ENCODE peak calls at places on chromosomes 4 and X, in four cellular contexts. E is lower leg skin, H is endothelial cell of umbilical vein, A is AG10803. O is an unnamed sample.

GRCh38 chr4:104751468-104751867 is 256.8 kb upstream of the CXXC4 start:
- DNase-seq in H (no peak), E (no peak), A (no peak), O (no peak)

GRCh38 chr4:113311047-113311446 is 261.6 kb downstream of the ANK2 start:
- DNase-seq in H (no peak), A (no peak), E (no peak), O (no peak)

GRCh38 chr4:12360391-12360790 is 931.7 kb upstream of the HS3ST1 start:
- DNase-seq in A (no peak), E (no peak), H (no peak), O (no peak)

GRCh38 chrX:103586314-103586646 is 965 bp downstream of the TCEAL4 start:
- DNase-seq in H (no peak), E (no peak), A (peak), O (peak)

GRCh38 chrX:49991718-49992117 is 69.3 kb downstream of the CLCN5 start:
- DNase-seq in H (no peak), A (no peak), E (no peak), O (no peak)

GRCh38 chr4:37816006-37816405 is 10.5 kb upstream of the PGM2 start:
- DNase-seq in A (no peak), H (no peak), E (no peak), O (no peak)

GRCh38 chrX:10564484-10564883 is 55.9 kb downstream of the MID1 start:
- DNase-seq in E (no peak), H (no peak), A (no peak), O (no peak)

GRCh38 chr4:45325112-45325462 is 598.7 kb upstream of the GNPDA2 start:
- DNase-seq in E (no peak), A (no peak), H (no peak), O (no peak)

GRCh38 chr4:73501664-73502265 is 20.2 kb downstream of the AFM start:
- DNase-seq in H (no peak), A (no peak), E (no peak), O (no peak)

GRCh38 chr4:109916003-109916399 is 3.3 kb downstream of the EGF start:
- DNase-seq in E (no peak), A (no peak), H (no peak), O (no peak)

GRCh38 chr4:3288571-3289094 is 4.2 kb upstream of the RGS12 start:
- DNase-seq in E (no peak), H (no peak), A (no peak), O (no peak)
- H3K4me3 ChIP-seq in E (no peak), H (no peak), A (no peak), O (no peak)

GRCh38 chr4:36242629-36243354 is 1.5 kb downstream of the ARAP2 start:
- DNase-seq in E (no peak), H (no peak), A (no peak), O (no peak)
- H3K4me3 ChIP-seq in E (no peak), H (no peak), A (no peak), O (peak)

GRCh38 chr4:184348311-184349233 is 125.8 kb downstream of the IRF2 start:
- DNase-seq in H (no peak), A (no peak), E (no peak), O (no peak)

GRCh38 chr4:184344899-184345572 is 127.4 kb upstream of the ENPP6 start:
- DNase-seq in A (no peak), E (no peak), H (no peak), O (no peak)

GRCh38 chr4:184349283-184350039 is 124.9 kb downstream of the IRF2 start:
- DNase-seq in A (no peak), H (no peak), E (no peak), O (no peak)

GRCh38 chr4:184345573-184345922 is 127.9 kb upstream of the ENPP6 start:
- DNase-seq in A (no peak), E (peak), H (no peak), O (peak)

DNA sequence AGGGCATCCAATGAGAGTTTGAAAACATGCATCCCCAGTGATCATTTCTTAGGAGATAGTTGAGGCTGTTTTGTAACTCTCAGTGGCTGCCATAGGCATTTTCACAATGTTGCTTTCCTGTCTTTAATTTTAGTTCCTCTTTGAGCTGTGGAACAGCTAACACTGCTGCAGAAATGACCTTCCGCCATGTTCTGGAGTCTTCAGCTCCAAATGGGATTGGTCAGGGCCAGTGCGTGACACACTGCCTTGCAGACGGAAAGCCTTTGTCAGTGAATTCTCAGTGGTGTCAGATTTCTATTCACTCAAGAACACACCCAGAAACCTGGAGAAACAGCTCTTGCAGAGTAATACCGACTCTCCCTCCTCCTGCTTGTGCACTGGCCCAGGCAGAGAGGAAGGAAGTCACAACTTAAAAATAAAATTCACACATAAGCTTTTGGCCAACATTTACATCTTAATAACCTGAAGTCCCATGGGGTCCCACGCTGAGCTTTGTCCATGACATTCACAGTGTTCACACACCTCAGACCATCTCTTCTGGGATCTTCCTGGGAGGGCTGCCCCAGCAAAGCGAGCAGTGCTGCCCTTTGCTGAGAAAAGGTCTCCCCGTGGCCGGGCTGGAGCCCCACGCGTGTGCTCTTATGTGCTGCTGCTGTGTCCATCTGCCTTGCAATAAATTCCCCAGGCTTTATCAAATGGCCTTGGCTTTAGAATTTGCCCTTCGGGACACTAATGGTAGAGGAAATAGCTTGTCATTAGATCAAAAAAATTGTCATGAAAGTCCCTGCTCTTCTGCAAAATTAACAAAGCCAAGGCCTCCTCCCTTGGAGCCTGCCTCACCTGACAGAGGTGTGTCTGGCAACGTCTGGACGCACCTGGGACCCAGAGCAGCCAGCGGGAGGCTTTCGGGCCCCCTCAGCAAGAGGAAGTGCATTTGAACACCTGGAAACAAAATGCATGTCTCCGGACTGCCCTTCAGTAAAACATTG is 126.8 kb downstream of the IRF2 start:
- DNase-seq in A (peak), E (peak), H (peak), O (peak)
- H3K4me3 ChIP-seq in A (no peak), E (no peak), H (no peak), O (no peak)

DNA sequence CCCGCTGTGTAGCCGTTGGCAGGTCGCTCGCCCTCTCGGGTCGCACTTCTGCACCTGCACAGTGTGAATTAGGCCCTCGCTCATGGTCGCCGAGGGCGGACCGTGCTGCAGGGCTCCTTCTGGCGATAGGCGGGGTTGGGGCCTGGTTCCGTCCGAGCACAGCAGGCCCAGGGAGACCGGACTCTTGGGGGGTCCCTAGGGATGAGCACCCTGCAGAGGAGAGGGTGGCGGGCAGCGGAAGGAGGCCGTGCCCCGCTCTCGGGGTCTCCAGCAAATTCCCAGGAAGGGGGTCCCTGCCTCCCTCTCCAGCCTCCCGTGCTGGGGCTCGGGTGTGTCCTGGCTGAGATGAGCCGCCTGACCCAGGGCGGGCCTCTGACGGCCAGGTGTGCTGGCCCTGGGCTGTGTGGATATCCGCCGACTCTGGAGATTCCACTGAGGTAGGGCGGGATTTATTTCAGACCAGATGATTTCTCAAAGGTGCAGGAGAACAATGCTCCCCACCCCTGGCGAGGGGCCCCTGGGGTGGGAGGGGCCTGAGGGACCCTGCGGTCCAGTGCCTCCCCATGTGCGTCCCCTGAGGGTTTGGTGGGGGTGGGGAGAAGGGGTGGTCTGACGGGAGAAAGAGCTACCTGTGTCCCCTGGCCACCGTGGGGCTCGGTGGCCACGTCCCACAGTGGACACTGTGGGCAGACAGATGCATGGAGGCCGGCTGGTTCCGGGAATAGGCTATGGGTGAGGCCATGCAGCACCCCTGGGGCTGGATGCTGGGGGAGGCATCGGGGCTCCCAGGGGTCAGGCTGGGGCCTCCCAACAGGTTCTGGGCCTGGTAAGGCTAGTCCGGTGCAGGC is 867 bp upstream of the FAM53A start:
- DNase-seq in H (no peak), A (no peak), E (no peak), O (no peak)
- H3K4me3 ChIP-seq in H (no peak), A (peak), E (peak), O (peak)

DNA sequence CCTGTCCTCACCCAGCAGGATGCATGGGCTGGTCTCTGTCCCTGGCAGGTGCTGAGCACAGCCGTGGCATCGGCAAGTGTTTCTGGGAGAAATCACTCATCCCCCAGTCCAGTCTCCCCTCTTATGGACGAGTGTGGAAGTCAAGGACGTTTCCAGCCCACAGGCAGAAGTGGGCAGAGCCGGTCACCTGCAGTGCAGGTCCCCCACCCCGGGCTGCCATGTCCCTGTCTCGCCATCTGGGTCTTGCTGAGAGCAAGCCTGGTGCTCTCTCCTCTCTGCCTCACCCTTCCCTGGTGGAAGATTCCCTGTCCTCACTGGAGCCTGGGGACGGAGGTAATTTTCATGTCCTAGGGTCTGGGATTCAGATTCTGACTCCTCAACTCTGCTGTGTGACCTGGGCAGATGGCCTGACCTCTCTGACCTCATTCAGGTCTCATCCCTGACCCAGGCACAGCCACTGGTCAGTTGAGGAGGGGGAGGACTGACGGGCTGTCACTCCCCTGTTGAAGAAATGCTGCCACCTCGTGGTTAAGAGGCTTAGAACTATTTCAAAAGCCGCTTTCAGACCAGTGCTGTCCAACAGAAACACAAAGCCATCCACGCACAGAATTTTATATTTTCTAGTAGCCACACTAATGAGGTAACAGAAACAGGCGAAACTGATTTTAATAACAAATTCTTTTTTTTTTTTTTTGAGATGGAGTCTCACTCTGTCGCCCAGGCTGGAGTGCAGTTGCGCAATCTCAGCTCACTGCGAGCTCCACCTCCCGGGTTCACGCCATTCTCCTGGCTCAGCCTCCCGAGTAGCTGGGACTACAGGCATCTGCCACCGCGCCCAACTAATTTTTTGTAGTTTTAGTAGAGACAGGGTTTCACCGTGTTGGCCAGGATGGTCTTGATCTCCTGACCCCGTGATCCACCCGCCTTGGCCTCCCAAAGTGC is 1.8 kb downstream of the CPZ start:
- DNase-seq in E (peak), H (peak), A (peak), O (no peak)
- H3K4me3 ChIP-seq in E (no peak), H (no peak), A (peak), O (no peak)

DNA sequence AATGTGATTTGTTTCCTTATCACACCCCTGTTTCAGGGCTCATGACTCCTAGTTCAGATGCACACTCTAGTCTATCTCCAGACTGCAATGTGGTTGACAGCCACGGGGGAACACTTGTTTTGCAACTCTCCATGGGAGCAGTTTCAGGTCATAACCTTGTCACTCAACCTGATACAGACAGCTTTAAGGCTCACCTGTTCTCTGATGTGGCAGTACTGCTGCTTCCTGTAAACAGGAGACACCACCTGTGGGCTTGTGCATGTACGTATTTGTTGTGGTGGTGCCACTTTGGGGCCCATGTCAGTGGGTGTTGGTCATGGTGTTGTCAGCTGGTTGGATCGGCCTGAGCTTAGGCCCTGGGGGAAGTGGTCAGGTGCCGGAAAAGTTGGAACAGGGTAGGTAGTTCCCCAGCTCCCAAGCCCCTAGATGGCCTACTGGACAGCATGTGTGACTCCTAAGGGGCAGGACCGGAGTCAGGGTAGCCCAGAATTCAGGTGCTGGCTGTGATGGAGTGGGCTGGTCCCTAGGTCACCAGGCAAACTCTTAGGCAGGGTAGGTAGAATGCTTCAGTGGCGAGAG is 46.2 kb downstream of the FAM9B start:
- DNase-seq in E (no peak), H (no peak), A (no peak), O (no peak)
- H3K4me3 ChIP-seq in E (no peak), H (no peak), A (no peak), O (no peak)

GRCh38 chr4:56535915-56536314 is 30.3 kb downstream of the ARL9 start:
- DNase-seq in A (no peak), E (no peak), H (no peak), O (no peak)

GRCh38 chr4:56532239-56532638 is 26.6 kb downstream of the ARL9 start:
- DNase-seq in A (no peak), H (no peak), E (no peak), O (no peak)

GRCh38 chr4:56530269-56531148 is 24.9 kb downstream of the ARL9 start:
- DNase-seq in H (peak), E (peak), A (peak), O (peak)

GRCh38 chr4:56531823-56532222 is 26.2 kb downstream of the ARL9 start:
- DNase-seq in A (no peak), H (no peak), E (no peak), O (no peak)

GRCh38 chr4:56531149-56531770 is 25.7 kb downstream of the ARL9 start:
- DNase-seq in A (no peak), H (no peak), E (no peak), O (no peak)
- H3K4me3 ChIP-seq in A (peak), H (peak), E (peak), O (peak)

GRCh38 chrX:153726286-153727107 is 1.8 kb downstream of the ABCD1 start:
- DNase-seq in A (peak), H (peak), E (peak), O (peak)
- H3K4me3 ChIP-seq in A (peak), H (no peak), E (no peak), O (peak)

DNA sequence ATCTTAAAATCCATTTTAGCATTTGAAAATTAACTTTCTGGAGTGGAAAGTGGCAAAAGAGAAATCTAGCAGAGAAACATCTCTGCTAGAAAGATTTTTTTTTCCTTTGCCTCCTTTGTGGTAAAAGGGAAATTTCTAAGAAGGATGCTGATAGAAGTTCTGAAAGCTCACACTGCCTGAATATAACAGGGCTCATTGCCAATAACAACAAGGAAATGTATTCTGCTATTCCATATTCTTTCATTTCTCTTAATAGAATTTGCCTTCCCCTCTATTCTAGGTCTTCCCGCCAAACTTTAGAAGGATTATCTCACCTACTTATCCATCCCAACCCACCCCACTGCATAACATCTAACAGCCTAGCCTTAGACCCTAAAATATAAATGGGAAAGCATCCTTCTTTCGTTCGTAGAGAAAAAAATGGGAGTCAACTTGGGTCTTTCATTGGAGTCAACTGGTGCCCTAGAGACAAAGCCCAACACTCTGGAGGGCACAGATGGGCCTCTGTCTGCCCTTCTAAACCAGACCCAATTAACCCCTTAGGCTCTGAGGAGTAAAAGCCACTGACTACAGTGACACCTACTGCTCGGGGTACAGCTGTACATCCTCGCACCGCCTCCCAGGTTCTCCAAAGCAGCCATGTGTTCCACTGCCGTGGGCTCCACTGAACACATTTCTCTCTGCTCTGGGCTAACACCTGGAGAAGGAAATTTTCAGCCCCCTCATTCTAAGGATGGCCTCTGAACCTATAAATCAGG is 103.9 kb downstream of the MAML3 start:
- DNase-seq in H (peak), E (no peak), A (peak), O (no peak)
- H3K4me3 ChIP-seq in H (peak), E (no peak), A (no peak), O (no peak)

O was measured in left lung.